ENCODE peak calls at places on chromosome 6, in eight cellular contexts. J is mesendoderm, B is GM23248, Z is neural progenitor cell, U is IMR-90, R is hepatocyte, V is HCT116, E is OCI-LY7. L is an unnamed sample.
A peak's percentile ranks its signal among the peaks of the same experiment; 100 is the strongest.

GRCh38 chr6:41039060-41039998 is at the start of gene UNC5CL:
- DNase-seq in R (peak; percentile 83), E (peak; percentile 67), B (peak; percentile 54), V (peak; percentile 27), Z (peak; percentile 63), U (no peak), J (peak; percentile 74), L (peak; percentile 88)

GRCh38 chr6:77463881-77464867 is 883 bp upstream of the HTR1B start:
- DNase-seq in U (no peak), E (no peak), Z (peak; percentile 68), R (peak; percentile 33), J (peak; percentile 90), B (no peak), V (no peak), L (peak; percentile 93)

GRCh38 chr6:150557043-150557599 is 42.6 kb upstream of the PLEKHG1 start:
- DNase-seq in B (no peak), V (no peak), U (no peak), R (no peak), J (no peak), E (no peak), Z (no peak), L (no peak)

GRCh38 chr6:170201361-170201760 is 89.5 kb downstream of the DLL1 start:
- DNase-seq in J (no peak), Z (no peak), U (no peak), E (no peak), B (no peak), V (no peak), R (no peak), L (no peak)

GRCh38 chr6:144690659-144691058 is 405.5 kb downstream of the UTRN start:
- DNase-seq in J (no peak), R (no peak), U (no peak), B (no peak), Z (no peak), E (no peak), V (no peak), L (no peak)

GRCh38 chr6:50922579-50923525 is 104.2 kb downstream of the TFAP2B start:
- DNase-seq in U (no peak), J (no peak), Z (no peak), V (no peak), E (no peak), R (no peak), B (no peak), L (no peak)

GRCh38 chr6:89987830-89988229 is 93.6 kb downstream of the GJA10 start:
- DNase-seq in R (no peak), Z (no peak), V (no peak), B (no peak), J (no peak), U (no peak), E (no peak), L (no peak)

GRCh38 chr6:156190270-156190669 is 586.9 kb upstream of the ARID1B start:
- DNase-seq in V (no peak), J (no peak), U (no peak), R (no peak), Z (no peak), B (no peak), E (no peak), L (no peak)

GRCh38 chr6:83511901-83512681 is at the start of gene PRSS35:
- DNase-seq in B (peak; percentile 66), E (no peak), Z (peak; percentile 92), R (peak; percentile 82), J (peak; percentile 95), V (peak; percentile 32), U (peak; percentile 48), L (peak; percentile 89)

GRCh38 chr6:170026272-170027110 is 264.4 kb downstream of the DLL1 start:
- DNase-seq in B (no peak), U (no peak), R (peak; percentile 60), Z (no peak), E (no peak), V (peak; percentile 27), J (no peak), L (peak; percentile 8)

GRCh38 chr6:166588691-166589333 is 2.3 kb upstream of the RAMACL start:
- DNase-seq in J (no peak), V (no peak), U (peak; percentile 76), E (peak; percentile 42), B (peak; percentile 67), Z (no peak), R (no peak), L (peak; percentile 54)

GRCh38 chr6:127570739-127571389 is 6.1 kb upstream of the C6orf58 start:
- DNase-seq in B (peak; percentile 13), E (no peak), V (no peak), Z (no peak), U (peak; percentile 13), R (no peak), J (no peak), L (no peak)

GRCh38 chr6:169724554-169725269 is 412 bp upstream of the PHF10 start:
- DNase-seq in E (peak; percentile 84), J (peak; percentile 76), R (peak; percentile 88), Z (no peak), U (peak; percentile 24), B (peak; percentile 58), V (no peak), L (peak; percentile 72)

GRCh38 chr6:5786321-5787053 is 220.2 kb downstream of the NRN1 start:
- DNase-seq in U (no peak), E (no peak), Z (no peak), J (no peak), R (no peak), B (no peak), V (no peak), L (no peak)

GRCh38 chr6:90003069-90003800 is 109.0 kb downstream of the GJA10 start:
- DNase-seq in U (no peak), V (no peak), R (no peak), B (no peak), Z (no peak), J (no peak), E (no peak), L (no peak)

GRCh38 chr6:140590641-140591040 is 1216.2 kb upstream of the CITED2 start:
- DNase-seq in V (no peak), R (no peak), J (no peak), B (peak; percentile 45), Z (no peak), E (no peak), U (peak; percentile 54), L (no peak)

GRCh38 chr6:149890629-149891045 is 7.3 kb downstream of the RAET1E start:
- DNase-seq in B (peak; percentile 75), J (no peak), V (no peak), U (no peak), E (no peak), R (no peak), Z (no peak), L (no peak)

GRCh38 chr6:36290668-36291620 is 21.1 kb downstream of the PNPLA1 start:
- DNase-seq in V (peak; percentile 13), Z (no peak), R (peak; percentile 65), J (no peak), E (no peak), U (no peak), B (peak; percentile 44), L (no peak)

GRCh38 chr6:133286765-133287164 is 45.6 kb downstream of the EYA4 start:
- DNase-seq in E (peak; percentile 13), J (peak; percentile 52), Z (peak; percentile 51), R (peak; percentile 17), V (no peak), U (peak; percentile 27), B (peak; percentile 15), L (peak; percentile 54)

GRCh38 chr6:154154389-154154967 is 115.4 kb downstream of the OPRM1 start:
- DNase-seq in R (peak; percentile 88), U (peak; percentile 80), Z (peak; percentile 77), E (peak; percentile 66), V (peak; percentile 62), J (peak; percentile 54), B (peak; percentile 77), L (peak; percentile 88)

GRCh38 chr6:122284848-122285247 is 114.6 kb upstream of the HSF2 start:
- DNase-seq in V (no peak), E (no peak), Z (no peak), R (no peak), B (no peak), U (no peak), J (no peak), L (no peak)

DNA sequence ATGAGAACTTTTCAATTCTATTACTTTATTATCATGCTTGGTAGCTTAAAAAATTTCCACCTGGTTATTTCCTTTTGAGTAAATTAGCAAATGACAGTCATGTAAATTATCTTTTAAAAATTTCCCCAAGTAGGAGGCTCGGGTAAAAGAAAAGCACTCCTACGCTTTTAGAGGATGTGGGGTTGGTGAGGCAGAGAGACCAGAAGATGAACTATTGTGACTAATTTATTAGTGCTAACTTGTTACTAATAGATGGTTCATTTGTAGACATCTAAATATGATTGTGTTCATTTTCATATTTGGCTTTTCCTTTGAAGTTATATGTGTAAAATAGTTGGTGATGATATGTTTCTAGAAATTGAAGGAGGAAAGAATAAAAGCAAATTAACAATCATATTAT is 27.0 kb downstream of the ZNF292 start:
- DNase-seq in R (no peak), B (no peak), Z (no peak), U (no peak), J (no peak), E (no peak), V (no peak), L (no peak)
- H3K4me2 ChIP-seq in R (no peak overlapping the region), B (no peak overlapping the region), Z (no peak overlapping the region), U (no peak overlapping the region), J (no peak overlapping the region), E (no peak overlapping the region), V (no peak overlapping the region), L (peak overlapping the region; percentile 69)

GRCh38 chr6:71404967-71405278 is 116.3 kb downstream of the OGFRL1 start:
- DNase-seq in R (no peak), B (no peak), V (no peak), U (no peak), J (no peak), Z (no peak), E (no peak), L (no peak)
- H3K4me2 ChIP-seq in R (peak overlapping the region; percentile 26), B (peak overlapping the region; percentile 56), V (peak overlapping the region; percentile 43), U (no peak overlapping the region), J (no peak overlapping the region), Z (no peak overlapping the region), E (no peak overlapping the region), L (peak overlapping the region; percentile 62)

GRCh38 chr6:168013250-168013915 is 15.9 kb downstream of the KIF25 start:
- DNase-seq in Z (no peak), V (no peak), J (no peak), B (no peak), R (no peak), E (no peak), U (no peak), L (no peak)

GRCh38 chr6:168015492-168016175 is 18.2 kb downstream of the KIF25 start:
- DNase-seq in Z (no peak), E (no peak), B (no peak), V (no peak), U (no peak), J (no peak), R (no peak), L (no peak)

GRCh38 chr6:168014406-168014959 is 17.0 kb downstream of the KIF25 start:
- DNase-seq in E (no peak), V (no peak), Z (no peak), U (no peak), B (no peak), J (no peak), R (no peak), L (no peak)

GRCh38 chr6:168011291-168011690 is 13.8 kb downstream of the KIF25 start:
- DNase-seq in U (no peak), Z (no peak), R (no peak), V (no peak), B (no peak), E (no peak), J (no peak), L (no peak)

GRCh38 chr6:168012431-168013249 is 15.2 kb downstream of the KIF25 start:
- DNase-seq in E (no peak), V (no peak), B (no peak), R (no peak), J (no peak), U (no peak), Z (no peak), L (no peak)
- H3K4me2 ChIP-seq in E (no peak overlapping the region), V (no peak overlapping the region), B (no peak overlapping the region), R (no peak overlapping the region), J (no peak overlapping the region), U (no peak overlapping the region), Z (no peak overlapping the region), L (no peak overlapping the region)

GRCh38 chr6:16322666-16323312 is 84.4 kb downstream of the GMPR start:
- DNase-seq in J (peak; percentile 87), Z (peak; percentile 26), V (no peak), E (peak; percentile 55), R (peak; percentile 39), B (peak; percentile 79), U (peak; percentile 99), L (peak; percentile 47)
- H3K4me2 ChIP-seq in J (no peak overlapping the region), Z (no peak overlapping the region), V (peak overlapping the region; percentile 33), E (no peak overlapping the region), R (no peak overlapping the region), B (no peak overlapping the region), U (peak overlapping the region; percentile 58), L (no peak overlapping the region)

L was measured in GM23338.